ENCODE peak calls at places on chromosome 2, in ten cellular contexts. B is SJCRH30; T is tibial artery; X is lower lobe of right lung; E is heart right ventricle; Q is effector memory CD4-positive, alpha-beta T cell; I is left lung; H is Peyer's patch; W is HCT116; M is lung. N is an unnamed sample.

GRCh38 chr2:112154246-112155110 is 16.3 kb downstream of the FBLN7 start:
- DNase-seq in B (no peak), T (peak; percentile 38), X (no peak), E (no peak), Q (peak; percentile 5), I (no peak), H (peak; percentile 59), W (no peak), M (no peak), N (no peak)

GRCh38 chr2:72159611-72160010 is 11.9 kb upstream of the CYP26B1 start:
- DNase-seq in B (no peak), T (no peak), X (no peak), E (no peak), Q (no peak), I (no peak), H (no peak), W (no peak), M (no peak), N (no peak)

GRCh38 chr2:128441341-128442052 is 122.8 kb upstream of the HS6ST1 start:
- DNase-seq in B (no peak), T (peak; percentile 62), X (no peak), E (no peak), Q (no peak), I (peak; percentile 72), H (no peak), W (no peak), M (peak; percentile 28), N (no peak)

GRCh38 chr2:10494351-10495066 is 46.4 kb upstream of the ODC1 start:
- DNase-seq in B (no peak), T (no peak), X (no peak), E (no peak), Q (no peak), I (no peak), H (peak; percentile 12), W (no peak), M (no peak), N (no peak)

GRCh38 chr2:111669928-111670695 is 213.9 kb downstream of the ANAPC1 start:
- DNase-seq in B (no peak), T (no peak), X (no peak), E (no peak), Q (no peak), I (no peak), H (no peak), W (no peak), M (peak; percentile 16), N (no peak)

GRCh38 chr2:10868465-10869314 is 43.0 kb upstream of the KCNF1 start:
- DNase-seq in B (no peak), T (no peak), X (no peak), E (no peak), Q (no peak), I (no peak), H (no peak), W (no peak), M (no peak), N (no peak)

GRCh38 chr2:17083902-17084301 is 418.3 kb upstream of the CYRIA start:
- DNase-seq in B (peak; percentile 85), T (no peak), X (no peak), E (no peak), Q (no peak), I (no peak), H (no peak), W (no peak), M (no peak), N (no peak)

GRCh38 chr2:128563348-128563687 is 244.7 kb upstream of the HS6ST1 start:
- DNase-seq in B (no peak), T (peak; percentile 86), X (no peak), E (peak; percentile 49), Q (no peak), I (no peak), H (no peak), W (no peak), M (peak; percentile 51), N (no peak)

GRCh38 chr2:20196053-20196880 is 28.7 kb downstream of the SDC1 start:
- DNase-seq in B (no peak), T (no peak), X (peak; percentile 85), E (no peak), Q (no peak), I (peak; percentile 88), H (no peak), W (no peak), M (peak; percentile 79), N (no peak)

GRCh38 chr2:152493417-152493816 is 158.4 kb downstream of the FMNL2 start:
- DNase-seq in B (no peak), T (no peak), X (no peak), E (no peak), Q (no peak), I (no peak), H (no peak), W (no peak), M (no peak), N (no peak)

GRCh38 chr2:44999540-44999939 is 9.7 kb downstream of the SIX2 start:
- DNase-seq in B (no peak), T (no peak), X (no peak), E (no peak), Q (no peak), I (no peak), H (no peak), W (no peak), M (no peak), N (no peak)
- H3K27me3 ChIP-seq in B (no peaks in the 10 kb centered on the region), T (no peaks in the 10 kb centered on the region), X (peaks cover 86% of the 10 kb centered on the region), E (peaks cover 9% of the 10 kb centered on the region), Q (peaks cover 32% of the 10 kb centered on the region), I (peaks cover 90% of the 10 kb centered on the region), H (no peaks in the 10 kb centered on the region), W (no peaks in the 10 kb centered on the region), M (peaks cover 2% of the 10 kb centered on the region), N (peaks cover 17% of the 10 kb centered on the region)

GRCh38 chr2:38107738-38108410 is 31.9 kb upstream of the CYP1B1 start:
- DNase-seq in B (no peak), T (no peak), X (no peak), E (no peak), Q (no peak), I (no peak), H (no peak), W (no peak), M (no peak), N (no peak)

GRCh38 chr2:38108907-38109731 is 33.2 kb upstream of the CYP1B1 start:
- DNase-seq in B (no peak), T (no peak), X (no peak), E (no peak), Q (no peak), I (no peak), H (no peak), W (no peak), M (no peak), N (no peak)

GRCh38 chr2:38106420-38107182 is 30.6 kb upstream of the CYP1B1 start:
- DNase-seq in B (no peak), T (no peak), X (no peak), E (no peak), Q (no peak), I (no peak), H (no peak), W (no peak), M (no peak), N (no peak)

GRCh38 chr2:38105911-38106310 is 30.0 kb upstream of the CYP1B1 start:
- DNase-seq in B (no peak), T (no peak), X (no peak), E (no peak), Q (no peak), I (no peak), H (no peak), W (no peak), M (no peak), N (no peak)

GRCh38 chr2:38104598-38104997 is 28.6 kb upstream of the CYP1B1 start:
- DNase-seq in B (no peak), T (no peak), X (no peak), E (no peak), Q (no peak), I (no peak), H (no peak), W (no peak), M (no peak), N (no peak)
- H3K4me1 ChIP-seq in B (no peaks in the 10 kb centered on the region), T (no peaks in the 10 kb centered on the region), X (peaks cover 19% of the 10 kb centered on the region), E (peaks cover 19% of the 10 kb centered on the region), Q (no peaks in the 10 kb centered on the region), I (peaks cover 27% of the 10 kb centered on the region), H (no peaks in the 10 kb centered on the region), W (no peaks in the 10 kb centered on the region), M (no peaks in the 10 kb centered on the region), N (no peaks in the 10 kb centered on the region)

GRCh38 chr2:1930376-1930775 is 186.1 kb upstream of the PXDN start:
- DNase-seq in B (no peak), T (no peak), X (no peak), E (no peak), Q (no peak), I (no peak), H (no peak), W (no peak), M (no peak), N (no peak)
- H3K27me3 ChIP-seq in B (peaks cover 46% of the 10 kb centered on the region), T (no peaks in the 10 kb centered on the region), X (no peaks in the 10 kb centered on the region), E (no peaks in the 10 kb centered on the region), Q (no peaks in the 10 kb centered on the region), I (peaks cover 5% of the 10 kb centered on the region), H (no peaks in the 10 kb centered on the region), W (peaks cover 21% of the 10 kb centered on the region), M (no peaks in the 10 kb centered on the region), N (no peaks in the 10 kb centered on the region)

GRCh38 chr2:8438476-8438875 is 243.4 kb upstream of the ID2 start:
- DNase-seq in B (no peak), T (no peak), X (peak; percentile 63), E (no peak), Q (no peak), I (peak; percentile 84), H (peak; percentile 31), W (no peak), M (no peak), N (no peak)

GRCh38 chr2:8436585-8436984 is 245.3 kb upstream of the ID2 start:
- DNase-seq in B (no peak), T (no peak), X (no peak), E (no peak), Q (no peak), I (no peak), H (no peak), W (no peak), M (no peak), N (no peak)

GRCh38 chr2:8438996-8439395 is 242.9 kb upstream of the ID2 start:
- DNase-seq in B (no peak), T (no peak), X (no peak), E (peak; percentile 40), Q (no peak), I (no peak), H (no peak), W (no peak), M (no peak), N (no peak)

GRCh38 chr2:8437949-8438400 is 243.9 kb upstream of the ID2 start:
- DNase-seq in B (no peak), T (no peak), X (no peak), E (no peak), Q (no peak), I (no peak), H (no peak), W (no peak), M (no peak), N (no peak)

DNA sequence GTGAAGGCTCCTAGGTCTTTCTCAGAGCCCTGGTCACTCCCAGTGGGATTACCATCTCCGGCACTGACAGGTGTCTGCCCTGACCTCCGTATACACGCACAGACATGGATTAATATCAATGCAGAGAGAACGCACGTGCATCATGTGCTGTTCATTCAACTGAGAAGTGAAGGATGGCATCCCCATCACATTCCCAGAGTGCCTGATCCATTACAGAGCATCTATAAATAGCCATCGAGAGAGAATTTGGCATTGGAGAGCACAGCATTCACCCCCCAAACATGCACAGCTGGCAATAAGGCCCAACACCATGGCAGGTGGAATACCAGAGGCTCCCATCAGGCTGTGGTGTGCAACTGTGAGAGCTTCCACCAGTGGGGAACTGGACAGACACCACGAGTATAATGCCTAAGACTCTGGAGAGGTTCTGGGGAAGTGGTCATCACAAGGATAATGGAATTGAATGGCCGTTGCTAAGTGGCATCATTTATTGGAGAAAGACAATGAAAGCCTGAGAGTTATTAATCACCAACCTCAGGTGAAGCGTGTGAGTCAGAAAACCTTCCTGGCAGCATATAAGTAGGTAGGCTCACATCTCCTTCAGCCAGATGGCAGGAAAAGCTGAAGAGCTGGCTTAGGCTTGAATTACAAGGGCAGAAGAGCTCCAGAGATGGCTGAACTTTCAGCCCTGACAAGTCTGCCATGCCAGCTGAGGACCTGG is 244.5 kb upstream of the ID2 start:
- DNase-seq in B (peak; percentile 33), T (no peak), X (no peak), E (no peak), Q (no peak), I (no peak), H (no peak), W (no peak), M (no peak), N (no peak)
- H3K4me1 ChIP-seq in B (no peaks in the 10 kb centered on the region), T (peaks cover 6% of the 10 kb centered on the region), X (peaks cover 7% of the 10 kb centered on the region), E (peaks cover 11% of the 10 kb centered on the region), Q (peaks cover 9% of the 10 kb centered on the region), I (peaks cover 20% of the 10 kb centered on the region), H (no peaks in the 10 kb centered on the region), W (no peaks in the 10 kb centered on the region), M (no peaks in the 10 kb centered on the region), N (peaks cover 19% of the 10 kb centered on the region)

N was measured in CD8-positive, alpha-beta memory T cell.